ENCODE peak calls at places on chromosomes 4 and X, in five cellular contexts. O is foreskin keratinocyte, B is mammary epithelial cell, V is heart left ventricle, U is H1. Q is an unnamed sample. For H3K4me1, the result is how much of the 10 kb centered on the place peaks cover.

GRCh38 chr4:77859256-77859655 is 3.4 kb upstream of the MRPL1 start:
- DNase-seq in U (no peak), O (no peak), B (no peak), V (no peak), Q (no peak)

GRCh38 chrX:139647597-139647996 is 60.4 kb downstream of the MCF2 start:
- DNase-seq in V (no peak), B (no peak), O (no peak), U (no peak), Q (no peak)

GRCh38 chr4:185307136-185307950 is 88.4 kb downstream of the LRP2BP start:
- DNase-seq in V (no peak), B (peak), O (peak), U (peak), Q (no peak)

GRCh38 chr4:65367306-65367705 is 303.0 kb downstream of the EPHA5 start:
- DNase-seq in B (no peak), O (peak), U (no peak), V (no peak), Q (no peak)

GRCh38 chr4:180449395-180449956 is 1793.7 kb upstream of the TENM3 start:
- DNase-seq in O (peak), U (peak), B (peak), V (no peak), Q (no peak)

GRCh38 chr4:48939785-48940184 is 33.2 kb upstream of the OCIAD2 start:
- DNase-seq in V (no peak), B (peak), O (peak), U (no peak), Q (no peak)

GRCh38 chr4:140944539-140944938 is 188.4 kb upstream of the TBC1D9 start:
- DNase-seq in U (no peak), B (no peak), V (no peak), O (no peak), Q (no peak)

GRCh38 chr4:185573651-185574199 is 38.4 kb upstream of the PDLIM3 start:
- DNase-seq in B (peak), O (peak), V (no peak), U (no peak), Q (no peak)

GRCh38 chr4:156685308-156685707 is 286.3 kb downstream of the PDGFC start:
- DNase-seq in V (no peak), U (no peak), O (peak), B (peak), Q (no peak)

GRCh38 chrX:65451663-65452062 is 82.9 kb downstream of the LAS1L start:
- DNase-seq in U (no peak), B (peak), O (peak), V (no peak), Q (no peak)

GRCh38 chr4:73978886-73979285 is 2.9 kb downstream of the PF4 start:
- DNase-seq in V (no peak), B (peak), U (no peak), O (peak), Q (no peak)

GRCh38 chr4:22539251-22539650 is 23.4 kb upstream of the ADGRA3 start:
- DNase-seq in B (no peak), V (no peak), U (no peak), O (no peak), Q (no peak)

GRCh38 chr4:87848622-87849351 is 16.0 kb downstream of the MEPE start:
- DNase-seq in O (no peak), B (peak), V (peak), U (no peak), Q (peak)

GRCh38 chr4:125744891-125745364 is 430.2 kb downstream of the FAT4 start:
- DNase-seq in B (no peak), O (no peak), V (no peak), U (no peak), Q (no peak)

GRCh38 chrX:38634665-38635064 is 73.3 kb downstream of the TSPAN7 start:
- DNase-seq in V (no peak), O (no peak), B (no peak), U (no peak), Q (no peak)

GRCh38 chr4:121698119-121698732 is 1.4 kb upstream of the ANXA5 start:
- DNase-seq in B (no peak), V (no peak), U (no peak), O (no peak), Q (no peak)

GRCh38 chr4:88672987-88673386 is 24.6 kb downstream of the NAP1L5 start:
- DNase-seq in O (no peak), B (peak), V (no peak), U (peak), Q (no peak)

GRCh38 chrX:124651031-124651430 is 304.7 kb downstream of the SH2D1A start:
- DNase-seq in B (no peak), V (no peak), U (no peak), O (no peak), Q (no peak)

GRCh38 chrX:24646745-24647182 is 383 bp downstream of the PCYT1B start:
- DNase-seq in O (peak), V (no peak), U (peak), B (no peak), Q (no peak)

GRCh38 chrX:139429913-139430312 is 100.6 kb upstream of the F9 start:
- DNase-seq in U (no peak), O (no peak), V (no peak), B (peak), Q (no peak)

GRCh38 chr4:8284391-8284790 is 14.8 kb downstream of the HTRA3 start:
- DNase-seq in O (no peak), V (no peak), B (no peak), U (no peak), Q (no peak)

GRCh38 chr4:163681208-163681821 is 186.8 kb downstream of the TMA16 start:
- DNase-seq in V (no peak), O (no peak), U (no peak), B (no peak), Q (no peak)

GRCh38 chrX:57270980-57271379 is 15.5 kb upstream of the FAAH2 start:
- DNase-seq in O (no peak), U (no peak), B (no peak), V (no peak), Q (no peak)

DNA sequence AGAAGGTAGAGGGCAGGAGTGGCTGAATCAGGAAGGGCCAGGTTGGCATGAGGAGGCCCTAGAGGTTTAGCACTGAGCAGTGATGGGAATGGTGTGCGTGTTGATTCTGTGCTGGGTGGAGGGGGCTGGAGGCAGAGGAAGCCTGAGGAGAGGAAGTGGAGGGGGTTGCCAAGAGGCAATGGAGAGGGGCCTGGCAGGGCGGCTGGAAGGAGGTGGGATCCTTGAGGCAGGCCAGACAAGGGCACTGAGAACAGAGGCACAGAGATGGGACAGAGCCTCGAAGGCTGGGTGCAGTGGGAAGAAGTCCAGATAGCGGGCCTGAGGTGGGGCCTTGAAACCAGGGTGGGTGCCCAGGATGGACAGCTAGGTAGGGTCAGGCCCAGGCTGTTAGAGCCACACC is 24.3 kb downstream of the SH3BP2 start:
- DNase-seq in O (no peak), V (no peak), B (no peak), U (no peak), Q (no peak)
- H3K4me1 ChIP-seq in O (under half), V (under half), B (under half), U (under half), Q (under half)

GRCh38 chrX:150514462-150514861 is 54.0 kb upstream of the MTM1 start:
- DNase-seq in B (no peak), U (no peak), O (no peak), V (no peak), Q (no peak)
- H3K27ac ChIP-seq in B (no peak), U (no peak), O (no peak), V (no peak), Q (no peak)

DNA sequence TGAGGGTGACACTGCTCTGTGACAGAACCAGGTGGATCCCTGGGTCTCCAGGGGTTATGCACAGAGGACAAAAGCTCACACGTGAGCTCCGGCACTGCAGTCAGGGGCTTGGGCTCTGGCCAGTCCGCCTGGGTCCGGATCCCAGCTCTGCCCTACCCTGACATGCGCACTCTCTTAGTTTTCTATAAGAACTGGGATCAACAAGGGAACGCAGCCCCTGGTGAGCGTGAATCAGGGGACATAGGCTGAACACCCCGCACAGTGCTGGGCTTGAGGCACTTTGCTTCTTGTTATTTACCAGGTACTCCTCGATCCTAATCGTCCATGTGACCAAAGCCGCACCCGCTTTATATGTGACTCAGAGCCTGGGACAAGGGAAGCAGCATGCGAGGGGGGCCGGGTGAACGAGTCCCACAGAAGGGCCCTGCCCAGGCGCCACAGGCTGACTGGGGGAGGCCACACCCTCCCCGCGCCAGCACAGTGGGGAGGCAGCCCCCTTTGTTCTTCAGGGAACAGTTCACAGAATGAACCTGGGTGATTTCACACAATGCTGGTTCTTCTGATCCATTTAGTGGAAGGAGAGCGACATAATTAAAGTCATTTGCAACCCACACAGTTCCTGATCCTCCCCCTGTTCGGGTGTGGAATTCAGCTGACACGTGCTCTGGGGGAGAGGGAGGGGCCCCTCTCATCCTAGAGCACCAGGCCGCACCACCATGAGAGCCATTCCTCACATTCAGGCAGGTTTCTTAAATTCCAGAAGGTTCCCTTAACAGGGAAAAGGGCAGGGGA is 55.5 kb downstream of the WFS1 start:
- DNase-seq in U (no peak), O (peak), V (peak), B (peak), Q (peak)
- H3K4me1 ChIP-seq in U (under half), O (under half), V (under half), B (under half), Q (under half)

DNA sequence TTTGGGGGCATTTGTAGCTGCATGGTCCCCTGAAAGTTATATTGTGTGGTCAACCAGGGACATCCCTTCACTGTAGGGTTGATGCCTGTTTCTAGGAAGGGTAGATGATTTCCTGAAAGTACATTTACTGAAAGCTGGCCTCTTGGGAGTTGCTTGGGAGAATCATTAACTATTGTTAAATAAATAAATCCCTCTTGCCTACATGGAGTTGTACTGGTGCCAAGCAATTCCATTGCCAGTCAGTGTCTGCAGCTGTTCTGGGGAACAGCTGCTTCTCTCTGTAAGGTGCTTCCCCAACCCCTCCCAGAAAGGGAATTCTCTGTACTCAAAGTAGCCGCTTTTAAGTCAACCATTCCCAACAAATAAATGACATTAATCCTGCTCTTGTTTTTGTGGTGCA is 51.1 kb downstream of the C4orf51 start:
- DNase-seq in V (no peak), B (no peak), O (peak), U (no peak), Q (no peak)
- H3K27ac ChIP-seq in V (no peak), B (no peak), O (no peak), U (no peak), Q (no peak)

GRCh38 chrX:101550825-101551767 is 749 bp downstream of the ARMCX1 start:
- DNase-seq in U (no peak), O (peak), V (peak), B (peak), Q (peak)
- H3K4me1 ChIP-seq in U (under half), O (under half), V (under half), B (under half), Q (under half)

Q was measured in lung.